ENCODE peak calls at places on chromosome 5, in four cellular contexts. X is Caco-2; Q is CD8-positive, alpha-beta memory T cell; E is PC-9. P is an unnamed sample.

GRCh38 chr5:55993013-55993412 is 1.8 kb downstream of the IL6ST start:
- DNase-seq in E (no peak), X (no peak), Q (no peak), P (peak; percentile 20)

GRCh38 chr5:56112526-56113121 is 117.9 kb upstream of the IL6ST start:
- DNase-seq in X (no peak), Q (no peak), E (peak; percentile 98), P (peak; percentile 90)

GRCh38 chr5:75050415-75050814 is 1.9 kb downstream of the GCNT4 start:
- DNase-seq in Q (no peak), E (no peak), X (peak; percentile 33), P (no peak)

GRCh38 chr5:44536650-44537260 is 147.5 kb upstream of the FGF10 start:
- DNase-seq in Q (no peak), E (no peak), X (peak; percentile 70), P (peak; percentile 2)

GRCh38 chr5:131810510-131811249 is 13.9 kb upstream of the FNIP1 start:
- DNase-seq in Q (no peak), E (no peak), X (peak; percentile 19), P (no peak)

GRCh38 chr5:65721050-65721774 is 697 bp downstream of the SGTB start:
- DNase-seq in Q (no peak), X (peak; percentile 38), E (no peak), P (peak; percentile 25)

GRCh38 chr5:136279314-136279713 is 86.0 kb downstream of the TRPC7 start:
- DNase-seq in E (no peak), Q (no peak), X (no peak), P (no peak)

GRCh38 chr5:36170869-36171424 is 19.0 kb downstream of the SKP2 start:
- DNase-seq in Q (no peak), E (no peak), X (no peak), P (no peak)

DNA sequence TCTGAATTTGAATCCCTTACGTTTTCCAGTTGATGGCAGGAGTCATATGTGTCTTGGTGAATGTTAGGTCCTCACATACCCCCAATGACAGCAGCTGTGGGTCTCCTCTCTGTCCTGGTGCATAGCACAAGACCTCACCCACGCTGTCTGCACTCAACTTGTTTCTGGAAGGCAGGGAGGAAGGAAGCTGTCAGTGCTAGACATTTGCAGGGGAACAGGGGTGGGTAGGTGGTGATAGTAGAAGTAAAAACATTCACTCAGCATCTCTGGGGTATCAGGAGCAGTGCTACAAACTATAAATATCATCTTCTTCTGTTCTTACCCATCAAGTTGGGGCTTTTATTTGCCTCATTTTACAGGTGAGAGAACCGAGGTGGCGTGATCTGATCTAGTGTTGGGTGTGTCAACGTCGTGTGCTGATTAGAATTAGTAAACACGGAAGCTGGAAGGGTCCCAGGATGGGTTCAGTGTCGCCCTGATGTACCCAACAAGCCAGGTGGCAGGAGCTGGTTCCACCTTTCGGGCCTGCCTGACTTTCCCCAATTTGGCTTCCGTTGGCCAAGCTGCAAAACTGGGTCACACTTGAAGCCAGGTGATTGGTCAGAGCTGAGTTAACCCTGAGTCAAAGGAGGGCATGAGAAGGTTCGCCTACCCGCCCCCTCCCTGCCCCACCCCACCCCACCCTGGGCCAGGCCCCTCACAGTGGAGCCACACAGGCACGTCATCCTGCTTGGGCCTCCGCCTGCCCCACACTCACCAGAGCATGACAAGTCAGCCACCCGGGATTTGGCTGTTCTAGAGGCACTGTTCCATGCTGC is 15.8 kb downstream of the ERGIC1 start:
- DNase-seq in E (no peak), Q (no peak), X (no peak), P (peak; percentile 37)
- H3K4me1 ChIP-seq in E (peaks cover 6% of the 10 kb centered on the region), Q (peaks cover 40% of the 10 kb centered on the region), X (peaks cover 22% of the 10 kb centered on the region), P (peaks cover 6% of the 10 kb centered on the region)

GRCh38 chr5:41788800-41789395 is 81.3 kb downstream of the OXCT1 start:
- DNase-seq in X (no peak), E (no peak), Q (no peak), P (no peak)

GRCh38 chr5:41793156-41793770 is 77.0 kb downstream of the OXCT1 start:
- DNase-seq in E (no peak), X (no peak), Q (no peak), P (peak; percentile 32)

GRCh38 chr5:41790038-41790776 is 80.0 kb downstream of the OXCT1 start:
- DNase-seq in Q (no peak), E (no peak), X (no peak), P (no peak)

GRCh38 chr5:41787257-41787656 is 83.0 kb downstream of the OXCT1 start:
- DNase-seq in Q (no peak), X (no peak), E (no peak), P (no peak)

GRCh38 chr5:41789434-41789833 is 80.8 kb downstream of the OXCT1 start:
- DNase-seq in Q (no peak), X (no peak), E (no peak), P (no peak)
- H3K4me1 ChIP-seq in Q (no peaks in the 10 kb centered on the region), X (peaks cover 3% of the 10 kb centered on the region), E (peaks cover 21% of the 10 kb centered on the region), P (peaks cover 16% of the 10 kb centered on the region)

GRCh38 chr5:173317852-173318251 is 10.4 kb downstream of the STC2 start:
- DNase-seq in E (no peak), X (no peak), Q (no peak), P (no peak)

GRCh38 chr5:173319610-173320100 is 8.6 kb downstream of the STC2 start:
- DNase-seq in E (no peak), X (no peak), Q (no peak), P (no peak)

GRCh38 chr5:173318881-173319609 is 9.2 kb downstream of the STC2 start:
- DNase-seq in E (peak; percentile 34), X (no peak), Q (no peak), P (no peak)

GRCh38 chr5:173317091-173317685 is 11.0 kb downstream of the STC2 start:
- DNase-seq in Q (no peak), X (no peak), E (peak; percentile 27), P (no peak)

GRCh38 chr5:173318338-173318737 is 9.9 kb downstream of the STC2 start:
- DNase-seq in X (no peak), E (peak; percentile 3), Q (no peak), P (no peak)
- H3K4me1 ChIP-seq in X (no peaks in the 10 kb centered on the region), E (peaks cover 7% of the 10 kb centered on the region), Q (no peaks in the 10 kb centered on the region), P (peaks cover 10% of the 10 kb centered on the region)

DNA sequence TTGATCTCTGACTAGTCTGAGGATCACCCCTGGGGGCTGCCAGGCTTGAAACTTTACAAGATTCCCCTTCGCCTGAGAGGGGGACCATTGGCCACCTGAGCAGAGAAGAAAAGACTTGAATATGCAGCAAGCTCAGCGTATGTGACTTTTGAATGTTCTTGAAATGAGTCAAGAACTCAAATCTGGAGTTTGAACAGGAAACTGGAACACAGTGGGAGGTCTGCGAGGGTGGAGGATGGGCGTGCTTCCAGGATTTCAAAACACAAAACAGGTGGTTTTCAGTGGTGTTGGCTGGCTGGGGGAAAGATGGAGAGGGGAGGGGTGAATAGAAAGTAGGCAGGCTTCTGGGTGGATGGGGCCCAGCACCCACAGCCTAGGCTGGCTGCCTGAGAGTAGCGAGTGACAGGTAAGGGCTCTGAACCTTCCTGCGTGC is 40.6 kb downstream of the TMEM174 start:
- DNase-seq in Q (no peak), X (no peak), E (no peak), P (no peak)
- H3K4me1 ChIP-seq in Q (peaks cover 10% of the 10 kb centered on the region), X (no peaks in the 10 kb centered on the region), E (peaks cover 4% of the 10 kb centered on the region), P (no peaks in the 10 kb centered on the region)

GRCh38 chr5:37840036-37840909 is at the start of gene GDNF:
- DNase-seq in Q (no peak), X (peak; percentile 46), E (no peak), P (no peak)

GRCh38 chr5:37838933-37839341 is 904 bp downstream of the GDNF start:
- DNase-seq in Q (no peak), E (no peak), X (no peak), P (peak; percentile 45)

GRCh38 chr5:37841223-37841622 is 1.4 kb upstream of the GDNF start:
- DNase-seq in X (no peak), E (no peak), Q (no peak), P (no peak)

GRCh38 chr5:37838152-37838932 is 1.5 kb downstream of the GDNF start:
- DNase-seq in X (no peak), Q (no peak), E (no peak), P (no peak)

DNA sequence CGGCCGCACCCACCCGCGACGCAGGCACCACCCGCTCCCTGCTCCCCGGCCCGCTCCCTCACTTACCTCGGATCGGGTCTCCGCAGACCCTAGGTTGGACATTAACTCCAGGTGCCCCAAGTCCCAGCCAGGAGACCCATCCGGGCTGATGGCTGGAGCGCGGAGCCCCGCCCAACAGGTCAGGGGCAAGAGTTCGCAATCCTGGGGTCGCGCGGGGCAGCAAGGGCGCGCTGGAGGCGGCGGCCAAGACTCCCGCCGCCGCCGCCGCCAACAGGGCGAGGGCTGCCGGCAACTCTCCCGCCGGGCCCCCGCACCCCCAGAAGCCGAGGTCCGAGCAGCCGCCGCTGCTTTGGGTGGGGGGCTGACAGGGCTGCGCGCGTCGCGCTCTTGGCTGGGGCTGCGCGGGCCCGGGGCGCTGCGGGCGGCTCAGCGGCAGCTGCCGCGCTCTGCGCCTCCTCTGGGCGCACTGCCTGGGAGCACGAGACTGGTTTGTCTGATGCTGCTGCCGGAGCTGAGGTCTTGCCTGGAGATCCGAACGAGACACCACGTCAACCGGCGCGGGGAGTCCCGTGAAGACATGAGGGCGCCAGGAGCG is 303 bp downstream of the GDNF start:
- DNase-seq in E (no peak), X (no peak), Q (no peak), P (no peak)
- H3K4me1 ChIP-seq in E (no peaks in the 10 kb centered on the region), X (no peaks in the 10 kb centered on the region), Q (peaks cover 8% of the 10 kb centered on the region), P (peaks cover 11% of the 10 kb centered on the region)

DNA sequence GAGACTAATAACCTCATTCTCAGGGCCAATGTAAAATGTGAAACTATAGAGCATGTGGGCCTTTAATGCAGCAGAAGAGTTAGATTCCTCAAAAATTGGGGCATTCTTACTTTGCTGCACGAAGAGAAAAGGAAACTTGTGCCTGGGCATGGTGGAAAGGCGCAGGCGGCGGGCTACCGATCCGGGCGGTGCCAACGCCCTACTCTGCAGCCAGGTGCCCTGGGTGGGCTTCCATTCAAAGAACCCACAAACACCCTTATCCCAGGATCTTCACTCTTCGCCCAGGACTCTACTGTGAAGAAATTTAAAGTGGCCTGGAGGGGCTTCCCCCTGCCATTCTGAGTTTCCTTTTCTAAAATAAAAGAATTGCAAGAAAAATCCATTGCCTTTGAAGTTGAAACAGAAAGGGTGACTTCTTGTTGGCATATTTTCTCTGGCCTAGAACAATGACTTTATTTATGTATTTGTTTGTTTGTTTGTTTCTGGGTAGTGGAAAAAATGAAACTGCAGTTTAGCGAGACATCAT is 124.9 kb downstream of the TMEM161B start:
- DNase-seq in Q (no peak), X (no peak), E (no peak), P (no peak)
- H3K4me1 ChIP-seq in Q (peaks cover 32% of the 10 kb centered on the region), X (no peaks in the 10 kb centered on the region), E (peaks cover 7% of the 10 kb centered on the region), P (no peaks in the 10 kb centered on the region)